ENCODE peak calls at places on chromosomes 16 and 17, in ten cellular contexts. A is H7, P is HepG2, G is iPS DF 6.9, Q is ovary, O is fibroblast of lung, L is neuronal stem cell, V is GM23338, X is Karpas-422, R is GM23248. S is an unnamed sample.
A peak's percentile ranks its signal among the peaks of the same experiment; 100 is the strongest.

GRCh38 chr16:87963400-87963799 is 12.2 kb downstream of the BANP start:
- DNase-seq in O (peak; percentile 56), A (no peak), R (peak; percentile 97), L (no peak), G (no peak), V (no peak), X (no peak), Q (no peak), P (no peak), S (no peak)

GRCh38 chr16:48965391-48965790 is 316.2 kb downstream of the CBLN1 start:
- DNase-seq in V (no peak), X (no peak), P (no peak), G (no peak), L (no peak), A (no peak), R (no peak), O (peak; percentile 50), Q (no peak), S (no peak)

GRCh38 chr17:61416211-61416539 is 16.5 kb downstream of the TBX2 start:
- DNase-seq in O (no peak), P (no peak), R (no peak), X (no peak), A (peak; percentile 38), G (no peak), V (no peak), L (no peak), Q (no peak), S (peak; percentile 28)

GRCh38 chr16:84548971-84549844 is 44.7 kb upstream of the MEAK7 start:
- DNase-seq in O (no peak), V (no peak), L (no peak), Q (no peak), G (no peak), X (no peak), R (no peak), A (no peak), P (no peak), S (no peak)

GRCh38 chr17:65455972-65456343 is 105.5 kb downstream of the AXIN2 start:
- DNase-seq in Q (peak; percentile 30), P (peak; percentile 45), A (peak; percentile 67), V (peak; percentile 68), G (no peak), L (no peak), O (peak; percentile 41), R (no peak), X (no peak), S (no peak)

GRCh38 chr17:47703191-47703591 is 9.2 kb downstream of the TBKBP1 start:
- DNase-seq in O (no peak), P (no peak), G (no peak), X (no peak), L (no peak), A (no peak), Q (peak; percentile 62), R (no peak), V (no peak), S (peak; percentile 51)

GRCh38 chr17:60106377-60107059 is 27.8 kb upstream of the HEATR6 start:
- DNase-seq in P (no peak), G (no peak), V (no peak), R (peak; percentile 82), A (no peak), L (no peak), X (peak; percentile 62), Q (no peak), O (peak; percentile 52), S (no peak)

GRCh38 chr16:76879420-76879819 is 311.6 kb upstream of the MON1B start:
- DNase-seq in R (no peak), L (no peak), A (no peak), X (no peak), P (no peak), G (no peak), Q (no peak), O (no peak), V (no peak), S (no peak)

GRCh38 chr17:15502315-15503112 is 35.1 kb upstream of the CDRT4 start:
- DNase-seq in P (peak; percentile 28), L (peak; percentile 73), Q (peak; percentile 93), V (peak; percentile 97), O (peak; percentile 96), R (peak; percentile 97), X (peak; percentile 88), G (no peak), A (peak; percentile 90), S (no peak)

GRCh38 chr17:6279659-6280058 is 155.3 kb downstream of the AIPL1 start:
- DNase-seq in L (no peak), V (peak; percentile 88), P (peak; percentile 38), Q (no peak), O (no peak), A (peak; percentile 80), R (no peak), X (peak; percentile 58), G (peak; percentile 67), S (peak; percentile 91)

GRCh38 chr16:76729525-76729924 is 452.3 kb downstream of the CNTNAP4 start:
- DNase-seq in A (no peak), Q (no peak), X (no peak), R (no peak), O (peak; percentile 10), L (no peak), G (no peak), P (no peak), V (peak; percentile 10), S (no peak)

GRCh38 chr17:11641521-11642275 is 43.4 kb downstream of the DNAH9 start:
- DNase-seq in G (no peak), R (no peak), X (no peak), L (no peak), O (no peak), Q (no peak), P (no peak), A (no peak), V (no peak), S (no peak)

GRCh38 chr17:41737680-41738023 is 3.2 kb upstream of the HAP1 start:
- DNase-seq in G (no peak), V (no peak), P (no peak), O (no peak), R (no peak), X (no peak), L (no peak), Q (no peak), A (no peak), S (no peak)
- H3K27me3 ChIP-seq in G (peaks cover 14% of the 10 kb centered on the region), V (peaks cover 52% of the 10 kb centered on the region), P (peaks cover 18% of the 10 kb centered on the region), O (peaks cover 37% of the 10 kb centered on the region), R (peaks cover 38% of the 10 kb centered on the region), X (no peaks in the 10 kb centered on the region), L (peaks cover 35% of the 10 kb centered on the region), Q (no peaks in the 10 kb centered on the region), A (peaks cover 49% of the 10 kb centered on the region), S (no peaks in the 10 kb centered on the region)

GRCh38 chr17:49002331-49002730 is 5.1 kb downstream of the IGF2BP1 start:
- DNase-seq in G (no peak), X (no peak), O (no peak), A (no peak), P (no peak), R (no peak), V (no peak), L (no peak), Q (no peak), S (no peak)
- H3K27me3 ChIP-seq in G (no peaks in the 10 kb centered on the region), X (no peaks in the 10 kb centered on the region), O (peaks cover 72% of the 10 kb centered on the region), A (no peaks in the 10 kb centered on the region), P (no peaks in the 10 kb centered on the region), R (peaks cover 46% of the 10 kb centered on the region), V (no peaks in the 10 kb centered on the region), L (no peaks in the 10 kb centered on the region), Q (no peaks in the 10 kb centered on the region), S (peaks cover 100% of the 10 kb centered on the region)

DNA sequence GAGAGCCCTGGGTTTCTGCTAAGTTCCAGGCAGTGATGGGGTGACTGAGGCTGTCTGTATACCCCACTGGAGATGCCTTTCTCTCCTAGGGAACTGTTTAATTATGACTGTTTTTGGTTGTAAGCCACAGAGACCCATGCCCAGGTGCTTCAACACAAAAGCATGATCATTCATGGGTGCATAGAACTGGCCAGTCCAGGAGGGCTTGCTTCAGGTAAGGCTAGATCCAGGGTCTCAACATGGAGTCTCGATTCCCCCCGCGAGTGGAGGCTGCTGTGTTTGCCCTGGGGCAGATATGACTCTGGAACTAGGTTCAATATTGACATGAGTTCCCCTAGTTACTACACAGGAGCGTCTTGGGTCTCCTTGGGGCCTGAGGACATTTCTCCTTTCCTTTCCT is 17.8 kb downstream of the NAGPA start:
- DNase-seq in L (no peak), X (no peak), R (no peak), G (no peak), Q (no peak), A (no peak), O (no peak), V (no peak), P (no peak), S (no peak)
- H3K27me3 ChIP-seq in L (peaks cover 19% of the 10 kb centered on the region), X (no peaks in the 10 kb centered on the region), R (no peaks in the 10 kb centered on the region), G (no peaks in the 10 kb centered on the region), Q (no peaks in the 10 kb centered on the region), A (no peaks in the 10 kb centered on the region), O (peaks cover 2% of the 10 kb centered on the region), V (no peaks in the 10 kb centered on the region), P (no peaks in the 10 kb centered on the region), S (no peaks in the 10 kb centered on the region)

GRCh38 chr16:86732621-86733297 is 154.4 kb downstream of the FOXL1 start:
- DNase-seq in G (peak; percentile 27), R (peak; percentile 77), Q (no peak), X (no peak), V (peak; percentile 79), A (peak; percentile 81), L (peak; percentile 46), P (no peak), O (peak; percentile 39), S (no peak)

GRCh38 chr16:86730597-86730996 is 152.2 kb downstream of the FOXL1 start:
- DNase-seq in Q (no peak), L (no peak), R (no peak), O (no peak), A (no peak), V (no peak), X (no peak), G (no peak), P (no peak), S (no peak)

GRCh38 chr16:86733526-86734254 is 155.3 kb downstream of the FOXL1 start:
- DNase-seq in X (no peak), R (peak; percentile 6), O (no peak), V (peak; percentile 67), L (no peak), A (peak; percentile 80), Q (no peak), P (no peak), G (peak; percentile 33), S (no peak)

GRCh38 chr16:86727131-86727530 is 148.8 kb downstream of the FOXL1 start:
- DNase-seq in G (no peak), Q (no peak), V (no peak), X (no peak), P (no peak), O (no peak), A (no peak), L (no peak), R (no peak), S (no peak)

DNA sequence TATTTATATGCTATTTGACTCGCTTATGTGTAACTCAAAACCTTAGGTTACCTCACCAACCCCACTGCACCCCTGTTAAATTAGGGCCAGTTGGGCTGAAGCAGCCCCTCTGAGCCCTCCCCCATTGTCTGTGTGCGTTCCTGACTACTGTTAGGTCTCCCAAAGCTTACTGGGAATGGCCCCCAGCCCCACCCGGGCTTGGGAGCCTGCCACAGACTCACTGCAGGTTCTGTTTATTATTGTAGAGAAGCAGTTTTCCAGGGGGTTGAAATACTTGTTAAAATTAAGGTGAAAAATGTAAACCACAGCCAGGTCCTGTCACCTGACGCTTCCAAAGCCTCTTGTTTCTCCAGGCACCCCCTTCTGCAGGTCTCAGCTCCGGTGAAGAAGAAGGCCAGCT is 151.7 kb downstream of the FOXL1 start:
- DNase-seq in L (no peak), P (no peak), V (no peak), G (no peak), R (no peak), X (no peak), O (no peak), Q (no peak), A (no peak), S (no peak)
- H3K27me3 ChIP-seq in L (peaks cover 53% of the 10 kb centered on the region), P (peaks cover 5% of the 10 kb centered on the region), V (no peaks in the 10 kb centered on the region), G (no peaks in the 10 kb centered on the region), R (peaks cover 67% of the 10 kb centered on the region), X (no peaks in the 10 kb centered on the region), O (peaks cover 13% of the 10 kb centered on the region), Q (no peaks in the 10 kb centered on the region), A (no peaks in the 10 kb centered on the region), S (peaks cover 28% of the 10 kb centered on the region)

GRCh38 chr17:49969134-49969759 is at the start of gene DLX4:
- DNase-seq in A (peak; percentile 92), P (no peak), V (peak; percentile 65), G (no peak), X (no peak), R (peak; percentile 69), L (no peak), O (no peak), Q (no peak), S (no peak)
- H3K27me3 ChIP-seq in A (peaks cover 99% of the 10 kb centered on the region), P (peaks cover 40% of the 10 kb centered on the region), V (peaks cover 99% of the 10 kb centered on the region), G (peaks cover 89% of the 10 kb centered on the region), X (no peaks in the 10 kb centered on the region), R (peaks cover 93% of the 10 kb centered on the region), L (peaks cover 99% of the 10 kb centered on the region), O (peaks cover 94% of the 10 kb centered on the region), Q (peaks cover 26% of the 10 kb centered on the region), S (peaks cover 79% of the 10 kb centered on the region)